ENCODE peak calls at places on chromosome 7, in six cellular contexts. One of them, this sample, is unnamed.

GRCh38 chr7:45573199-45573598 is 969 bp upstream of the ADCY1 start:
- DNase-seq in CD4-positive, alpha-beta T cell: no peak
- DNase-seq in prostate gland: no peak
- DNase-seq in right lobe of liver: no peak
- DNase-seq in fibroblast of lung: no peak
- DNase-seq in gastrocnemius medialis: no peak
- DNase-seq in this sample: peak; percentile 47

GRCh38 chr7:144738708-144739314 is 97.0 kb downstream of the TPK1 start:
- DNase-seq in gastrocnemius medialis: no peak
- DNase-seq in fibroblast of lung: peak; percentile 43
- DNase-seq in prostate gland: peak; percentile 6
- DNase-seq in right lobe of liver: no peak
- DNase-seq in CD4-positive, alpha-beta T cell: no peak
- DNase-seq in this sample: no peak

GRCh38 chr7:15685358-15686181 is 913 bp downstream of the MEOX2 start:
- DNase-seq in gastrocnemius medialis: peak; percentile 49
- DNase-seq in fibroblast of lung: peak; percentile 96
- DNase-seq in right lobe of liver: peak; percentile 49
- DNase-seq in prostate gland: no peak
- DNase-seq in CD4-positive, alpha-beta T cell: no peak
- DNase-seq in this sample: no peak

GRCh38 chr7:104929921-104930320 is 84.1 kb upstream of the KMT2E start:
- DNase-seq in right lobe of liver: no peak
- DNase-seq in prostate gland: no peak
- DNase-seq in gastrocnemius medialis: no peak
- DNase-seq in fibroblast of lung: no peak
- DNase-seq in CD4-positive, alpha-beta T cell: no peak
- DNase-seq in this sample: no peak

GRCh38 chr7:71325151-71325550 is 193.2 kb downstream of the GALNT17 start:
- DNase-seq in gastrocnemius medialis: no peak
- DNase-seq in right lobe of liver: no peak
- DNase-seq in prostate gland: no peak
- DNase-seq in fibroblast of lung: no peak
- DNase-seq in CD4-positive, alpha-beta T cell: no peak
- DNase-seq in this sample: no peak

GRCh38 chr7:91310829-91311460 is 46.7 kb downstream of the FZD1 start:
- DNase-seq in CD4-positive, alpha-beta T cell: no peak
- DNase-seq in prostate gland: no peak
- DNase-seq in right lobe of liver: no peak
- DNase-seq in fibroblast of lung: peak; percentile 64
- DNase-seq in gastrocnemius medialis: peak; percentile 39
- DNase-seq in this sample: no peak

GRCh38 chr7:7706101-7706511 is 12.3 kb downstream of the RPA3 start:
- DNase-seq in gastrocnemius medialis: no peak
- DNase-seq in fibroblast of lung: no peak
- DNase-seq in CD4-positive, alpha-beta T cell: no peak
- DNase-seq in right lobe of liver: no peak
- DNase-seq in prostate gland: no peak
- DNase-seq in this sample: no peak

GRCh38 chr7:34991938-34992840 is 45.1 kb downstream of the DPY19L1 start:
- DNase-seq in gastrocnemius medialis: no peak
- DNase-seq in fibroblast of lung: peak; percentile 52
- DNase-seq in right lobe of liver: no peak
- DNase-seq in prostate gland: no peak
- DNase-seq in CD4-positive, alpha-beta T cell: no peak
- DNase-seq in this sample: peak; percentile 75

GRCh38 chr7:74344128-74344496 is 54.9 kb downstream of the CLIP2 start:
- DNase-seq in CD4-positive, alpha-beta T cell: no peak
- DNase-seq in prostate gland: no peak
- DNase-seq in right lobe of liver: no peak
- DNase-seq in fibroblast of lung: peak; percentile 54
- DNase-seq in gastrocnemius medialis: no peak
- DNase-seq in this sample: no peak

GRCh38 chr7:90347759-90348158 is 1.2 kb downstream of the GTPBP10 start:
- DNase-seq in CD4-positive, alpha-beta T cell: no peak
- DNase-seq in fibroblast of lung: no peak
- DNase-seq in right lobe of liver: no peak
- DNase-seq in gastrocnemius medialis: no peak
- DNase-seq in prostate gland: no peak
- DNase-seq in this sample: no peak

GRCh38 chr7:55887786-55888185 is 530 bp downstream of the ZNF713 start:
- DNase-seq in CD4-positive, alpha-beta T cell: peak; percentile 1
- DNase-seq in prostate gland: no peak
- DNase-seq in fibroblast of lung: peak; percentile 7
- DNase-seq in gastrocnemius medialis: no peak
- DNase-seq in right lobe of liver: no peak
- DNase-seq in this sample: no peak

GRCh38 chr7:102450242-102450641 is 14.4 kb downstream of the ALKBH4 start:
- DNase-seq in right lobe of liver: no peak
- DNase-seq in CD4-positive, alpha-beta T cell: peak; percentile 55
- DNase-seq in prostate gland: no peak
- DNase-seq in fibroblast of lung: no peak
- DNase-seq in gastrocnemius medialis: no peak
- DNase-seq in this sample: peak; percentile 85

GRCh38 chr7:142669074-142669654 is 80.1 kb upstream of the PRSS1 start:
- DNase-seq in CD4-positive, alpha-beta T cell: no peak
- DNase-seq in prostate gland: no peak
- DNase-seq in gastrocnemius medialis: no peak
- DNase-seq in right lobe of liver: no peak
- DNase-seq in fibroblast of lung: peak; percentile 22
- DNase-seq in this sample: no peak

GRCh38 chr7:5422324-5423271 is 1.0 kb downstream of the TNRC18 start:
- DNase-seq in prostate gland: peak; percentile 19
- DNase-seq in right lobe of liver: no peak
- DNase-seq in CD4-positive, alpha-beta T cell: no peak
- DNase-seq in gastrocnemius medialis: no peak
- DNase-seq in fibroblast of lung: peak; percentile 35
- DNase-seq in this sample: peak; percentile 81

GRCh38 chr7:5424689-5425506 is 1.3 kb upstream of the TNRC18 start:
- DNase-seq in right lobe of liver: peak; percentile 64
- DNase-seq in fibroblast of lung: peak; percentile 45
- DNase-seq in prostate gland: peak; percentile 32
- DNase-seq in CD4-positive, alpha-beta T cell: no peak
- DNase-seq in gastrocnemius medialis: peak; percentile 40
- DNase-seq in this sample: peak; percentile 88

GRCh38 chr7:5423272-5423843 is at the start of gene TNRC18:
- DNase-seq in gastrocnemius medialis: peak; percentile 29
- DNase-seq in CD4-positive, alpha-beta T cell: no peak
- DNase-seq in fibroblast of lung: no peak
- DNase-seq in right lobe of liver: peak; percentile 55
- DNase-seq in prostate gland: peak; percentile 21
- DNase-seq in this sample: peak; percentile 87

GRCh38 chr7:5425507-5426225 is 2.0 kb upstream of the TNRC18 start:
- DNase-seq in prostate gland: peak; percentile 78
- DNase-seq in fibroblast of lung: peak; percentile 93
- DNase-seq in CD4-positive, alpha-beta T cell: no peak
- DNase-seq in right lobe of liver: peak; percentile 75
- DNase-seq in gastrocnemius medialis: peak; percentile 83
- DNase-seq in this sample: peak; percentile 86

GRCh38 chr7:5423844-5424688 is 432 bp upstream of the TNRC18 start:
- DNase-seq in fibroblast of lung: peak; percentile 100
- DNase-seq in prostate gland: peak; percentile 98
- DNase-seq in CD4-positive, alpha-beta T cell: no peak
- DNase-seq in gastrocnemius medialis: peak; percentile 96
- DNase-seq in right lobe of liver: peak; percentile 91
- DNase-seq in this sample: peak; percentile 94
- H3K27me3 ChIP-seq in fibroblast of lung: no peaks in the 10 kb centered on the region
- H3K27me3 ChIP-seq in prostate gland: no peaks in the 10 kb centered on the region
- H3K27me3 ChIP-seq in CD4-positive, alpha-beta T cell: peaks cover 86% of the 10 kb centered on the region
- H3K27me3 ChIP-seq in gastrocnemius medialis: no peaks in the 10 kb centered on the region
- H3K27me3 ChIP-seq in right lobe of liver: no peaks in the 10 kb centered on the region
- H3K27me3 ChIP-seq in this sample: peaks cover 50% of the 10 kb centered on the region

GRCh38 chr7:2750054-2750453 is 62.1 kb downstream of the AMZ1 start:
- DNase-seq in prostate gland: no peak
- DNase-seq in right lobe of liver: no peak
- DNase-seq in fibroblast of lung: no peak
- DNase-seq in CD4-positive, alpha-beta T cell: no peak
- DNase-seq in gastrocnemius medialis: no peak
- DNase-seq in this sample: no peak
- H3K9me3 ChIP-seq in prostate gland: no peaks in the 10 kb centered on the region
- H3K9me3 ChIP-seq in right lobe of liver: no peaks in the 10 kb centered on the region
- H3K9me3 ChIP-seq in fibroblast of lung: no peaks in the 10 kb centered on the region
- H3K9me3 ChIP-seq in CD4-positive, alpha-beta T cell: no peaks in the 10 kb centered on the region
- H3K9me3 ChIP-seq in gastrocnemius medialis: no peaks in the 10 kb centered on the region
- H3K9me3 ChIP-seq in this sample: no peaks in the 10 kb centered on the region

GRCh38 chr7:151889406-151890354 is 12.8 kb upstream of the PRKAG2 start:
- DNase-seq in right lobe of liver: no peak
- DNase-seq in prostate gland: no peak
- DNase-seq in CD4-positive, alpha-beta T cell: no peak
- DNase-seq in fibroblast of lung: no peak
- DNase-seq in gastrocnemius medialis: no peak
- DNase-seq in this sample: peak; percentile 45
- H3K27me3 ChIP-seq in right lobe of liver: no peaks in the 10 kb centered on the region
- H3K27me3 ChIP-seq in prostate gland: no peaks in the 10 kb centered on the region
- H3K27me3 ChIP-seq in CD4-positive, alpha-beta T cell: peaks cover 7% of the 10 kb centered on the region
- H3K27me3 ChIP-seq in fibroblast of lung: peaks cover 6% of the 10 kb centered on the region
- H3K27me3 ChIP-seq in gastrocnemius medialis: peaks cover 11% of the 10 kb centered on the region
- H3K27me3 ChIP-seq in this sample: peaks cover 10% of the 10 kb centered on the region

GRCh38 chr7:57413529-57414398 is 36.2 kb upstream of the ZNF716 start:
- DNase-seq in fibroblast of lung: no peak
- DNase-seq in gastrocnemius medialis: no peak
- DNase-seq in right lobe of liver: no peak
- DNase-seq in prostate gland: no peak
- DNase-seq in CD4-positive, alpha-beta T cell: no peak
- DNase-seq in this sample: peak; percentile 50
- H3K9me3 ChIP-seq in fibroblast of lung: no peaks in the 10 kb centered on the region
- H3K9me3 ChIP-seq in gastrocnemius medialis: no peaks in the 10 kb centered on the region
- H3K9me3 ChIP-seq in right lobe of liver: no peaks in the 10 kb centered on the region
- H3K9me3 ChIP-seq in prostate gland: no peaks in the 10 kb centered on the region
- H3K9me3 ChIP-seq in CD4-positive, alpha-beta T cell: peaks cover 4% of the 10 kb centered on the region
- H3K9me3 ChIP-seq in this sample: peaks cover 81% of the 10 kb centered on the region